ENCODE peak calls at places on chromosomes 13 and 19, in ten cellular contexts. Q is suprapubic skin, F is Peyer's patch, K is uterus, Z is SJCRH30, E is breast epithelium, R is GM23248, H is K562, M is colonic mucosa, W is fibroblast of lung. Y is an unnamed sample. For H3K36me3, the result is how much of the 10 kb centered on the place peaks cover.

GRCh38 chr19:44593294-44593693 is 20.1 kb upstream of the IGSF23 start:
- DNase-seq in H (no peak), K (no peak), W (no peak), E (no peak), F (no peak), M (no peak), R (no peak), Q (no peak), Z (no peak), Y (no peak)

GRCh38 chr13:34627905-34628682 is 314.0 kb upstream of the NBEA start:
- DNase-seq in Q (no peak), M (no peak), F (no peak), W (no peak), H (no peak), R (no peak), E (no peak), Z (no peak), K (no peak), Y (no peak)

GRCh38 chr13:66911411-66911939 is 318.7 kb downstream of the PCDH9 start:
- DNase-seq in Q (no peak), F (no peak), M (no peak), Z (no peak), K (no peak), R (no peak), W (no peak), H (no peak), E (no peak), Y (no peak)

GRCh38 chr13:108657520-108657919 is 28.1 kb downstream of the MYO16 start:
- DNase-seq in R (no peak), Z (no peak), Q (no peak), H (no peak), W (no peak), M (no peak), F (no peak), E (no peak), K (no peak), Y (no peak)

GRCh38 chr13:105972306-105972721 is 563.1 kb downstream of the EFNB2 start:
- DNase-seq in H (no peak), E (no peak), Z (no peak), R (no peak), Q (no peak), M (peak), W (no peak), K (no peak), F (no peak), Y (no peak)

GRCh38 chr13:99374994-99375805 is 68.0 kb upstream of the GPR183 start:
- DNase-seq in W (no peak), E (no peak), K (no peak), Q (peak), H (no peak), M (peak), R (no peak), Z (no peak), F (peak), Y (peak)

GRCh38 chr19:35549174-35549788 is 3.9 kb downstream of the TMEM147 start:
- DNase-seq in M (peak), W (peak), H (peak), F (peak), K (peak), Q (no peak), R (peak), Z (peak), E (no peak), Y (no peak)

GRCh38 chr19:15508035-15508710 is at the start of gene CYP4F22:
- DNase-seq in M (no peak), W (no peak), H (peak), R (no peak), E (no peak), K (no peak), Q (no peak), Z (no peak), F (no peak), Y (no peak)

GRCh38 chr13:113069861-113070805 is 35.5 kb upstream of the F7 start:
- DNase-seq in K (no peak), M (no peak), Z (no peak), H (no peak), Q (no peak), R (no peak), W (no peak), E (no peak), F (no peak), Y (no peak)

GRCh38 chr13:36432106-36432544 is at the start of gene CCNA1:
- DNase-seq in R (peak), E (no peak), Q (peak), H (peak), M (peak), Z (peak), F (no peak), W (no peak), K (peak), Y (peak)

GRCh38 chr19:3274245-3275067 is 50.0 kb downstream of the CELF5 start:
- DNase-seq in F (no peak), W (no peak), Q (no peak), M (no peak), Z (no peak), H (no peak), K (no peak), R (no peak), E (no peak), Y (no peak)

GRCh38 chr13:47696677-47697076 is 304.4 kb downstream of the SUCLA2 start:
- DNase-seq in R (no peak), E (no peak), M (no peak), Z (peak), F (no peak), W (no peak), K (no peak), H (peak), Q (no peak), Y (no peak)

GRCh38 chr19:54096642-54097106 is 3.9 kb downstream of the OSCAR start:
- DNase-seq in W (peak), R (peak), E (no peak), F (no peak), Z (no peak), H (peak), Q (no peak), M (no peak), K (no peak), Y (peak)

GRCh38 chr19:8320564-8321066 is 560 bp downstream of the NDUFA7 start:
- DNase-seq in Q (no peak), K (no peak), E (no peak), W (no peak), Z (no peak), F (no peak), R (peak), H (no peak), M (no peak), Y (peak)

GRCh38 chr19:16193466-16193865 is 4.2 kb upstream of the AP1M1 start:
- DNase-seq in H (no peak), E (no peak), K (no peak), M (no peak), Z (no peak), F (no peak), Q (no peak), W (no peak), R (no peak), Y (no peak)

GRCh38 chr19:42380155-42380554 is 9.9 kb downstream of the CNFN start:
- DNase-seq in W (no peak), Q (no peak), H (no peak), K (no peak), F (no peak), M (no peak), R (no peak), E (no peak), Z (no peak), Y (no peak)

GRCh38 chr13:52374873-52375411 is 31.0 kb downstream of the THSD1 start:
- DNase-seq in H (no peak), W (peak), E (no peak), M (no peak), K (no peak), Z (no peak), F (no peak), R (no peak), Q (no peak), Y (no peak)

GRCh38 chr13:107586216-107586615 is 629.1 kb downstream of the LIG4 start:
- DNase-seq in Z (no peak), K (no peak), H (no peak), F (no peak), W (peak), E (no peak), R (peak), M (no peak), Q (no peak), Y (no peak)

GRCh38 chr19:39160523-39160861 is 34.9 kb downstream of the PAK4 start:
- DNase-seq in W (peak), E (peak), K (peak), M (no peak), R (peak), F (no peak), Q (no peak), H (no peak), Z (peak), Y (peak)

GRCh38 chr19:58556633-58557252 is 1.7 kb downstream of the UBE2M start:
- DNase-seq in M (peak), Z (no peak), H (no peak), R (no peak), F (no peak), K (no peak), W (no peak), Q (no peak), E (no peak), Y (peak)

GRCh38 chr19:48963371-48964204 is 1.5 kb upstream of the FTL start:
- DNase-seq in M (peak), Q (no peak), R (peak), K (peak), W (peak), F (peak), H (peak), Z (peak), E (peak), Y (peak)

GRCh38 chr13:64274481-64275217 is 2859.0 kb upstream of the PCDH20 start:
- DNase-seq in M (no peak), H (peak), Z (no peak), E (no peak), R (no peak), K (no peak), F (no peak), W (no peak), Q (no peak), Y (no peak)

GRCh38 chr19:14979498-14980255 is at the start of gene SLC1A6:
- DNase-seq in Q (no peak), M (no peak), H (no peak), R (peak), W (no peak), Z (no peak), K (no peak), F (no peak), E (no peak), Y (no peak)

GRCh38 chr19:12295191-12295590 is 508 bp upstream of the ZNF44 start:
- DNase-seq in M (no peak), F (no peak), Z (no peak), E (no peak), Q (no peak), W (no peak), R (peak), K (no peak), H (no peak), Y (no peak)

GRCh38 chr13:45786293-45786920 is 65.1 kb downstream of the SIAH3 start:
- DNase-seq in W (no peak), K (no peak), Q (no peak), Z (no peak), M (no peak), H (no peak), F (no peak), E (no peak), R (no peak), Y (no peak)

GRCh38 chr19:14758816-14759215 is 19.5 kb downstream of the ADGRE2 start:
- DNase-seq in K (no peak), H (no peak), F (no peak), Q (no peak), W (no peak), Z (no peak), E (peak), M (peak), R (no peak), Y (no peak)

GRCh38 chr13:79668353-79668752 is 187.4 kb downstream of the NDFIP2 start:
- DNase-seq in Z (no peak), H (no peak), W (no peak), R (no peak), E (no peak), Q (no peak), M (no peak), F (no peak), K (no peak), Y (no peak)

GRCh38 chr19:16449330-16449961 is 22.3 kb downstream of the EPS15L1 start:
- DNase-seq in F (peak), H (no peak), R (peak), M (no peak), Z (no peak), K (no peak), E (no peak), Q (no peak), W (peak), Y (no peak)

GRCh38 chr13:45658586-45659235 is 43.2 kb upstream of the ERICH6B start:
- DNase-seq in M (no peak), E (no peak), F (no peak), Q (no peak), H (no peak), R (peak), W (no peak), K (no peak), Z (no peak), Y (no peak)

GRCh38 chr19:31596751-31597150 is 247.5 kb upstream of the TSHZ3 start:
- DNase-seq in Q (no peak), R (no peak), Z (no peak), H (no peak), M (no peak), E (no peak), K (no peak), F (no peak), W (no peak), Y (no peak)

GRCh38 chr13:99722419-99722818 is 221.1 kb downstream of the TM9SF2 start:
- DNase-seq in E (no peak), H (no peak), Z (no peak), W (no peak), M (no peak), K (no peak), F (no peak), R (no peak), Q (no peak), Y (no peak)

GRCh38 chr13:44685641-44686040 is 109.5 kb upstream of the TSC22D1 start:
- DNase-seq in Q (no peak), M (no peak), E (no peak), F (no peak), Z (no peak), H (no peak), K (no peak), W (no peak), R (no peak), Y (no peak)

GRCh38 chr13:33185853-33186252 is 99.7 kb downstream of the STARD13 start:
- DNase-seq in E (no peak), K (no peak), Z (no peak), W (no peak), H (no peak), Q (no peak), F (no peak), R (no peak), M (no peak), Y (no peak)
- H3K27ac ChIP-seq in E (peak), K (peak), Z (no peak), W (peak), H (no peak), Q (no peak), F (peak), R (no peak), M (no peak), Y (peak)

GRCh38 chr19:5219551-5220304 is 120.9 kb downstream of the PTPRS start:
- DNase-seq in W (no peak), H (no peak), Q (no peak), E (no peak), R (no peak), F (no peak), M (no peak), Z (no peak), K (no peak), Y (no peak)
- H3K36me3 ChIP-seq in W (under half), H (under half), Q (half or more), E (under half), R (under half), F (under half), M (under half), Z (under half), K (under half), Y (under half)

GRCh38 chr13:77698211-77699058 is 948 bp downstream of the SLAIN1 start:
- DNase-seq in F (peak), H (peak), E (no peak), R (peak), K (peak), W (peak), M (peak), Z (peak), Q (no peak), Y (peak)

GRCh38 chr13:77696006-77696862 is 1.3 kb upstream of the SLAIN1 start:
- DNase-seq in Q (no peak), W (no peak), R (no peak), H (peak), Z (no peak), M (no peak), K (no peak), E (no peak), F (no peak), Y (no peak)

GRCh38 chr13:77699059-77699680 is 1.7 kb downstream of the SLAIN1 start:
- DNase-seq in H (no peak), Q (no peak), K (no peak), R (no peak), F (no peak), Z (no peak), E (no peak), W (no peak), M (no peak), Y (no peak)

GRCh38 chr13:77696863-77697207 is 652 bp upstream of the SLAIN1 start:
- DNase-seq in Q (no peak), R (no peak), E (no peak), Z (no peak), K (no peak), F (no peak), H (no peak), W (no peak), M (no peak), Y (no peak)

DNA sequence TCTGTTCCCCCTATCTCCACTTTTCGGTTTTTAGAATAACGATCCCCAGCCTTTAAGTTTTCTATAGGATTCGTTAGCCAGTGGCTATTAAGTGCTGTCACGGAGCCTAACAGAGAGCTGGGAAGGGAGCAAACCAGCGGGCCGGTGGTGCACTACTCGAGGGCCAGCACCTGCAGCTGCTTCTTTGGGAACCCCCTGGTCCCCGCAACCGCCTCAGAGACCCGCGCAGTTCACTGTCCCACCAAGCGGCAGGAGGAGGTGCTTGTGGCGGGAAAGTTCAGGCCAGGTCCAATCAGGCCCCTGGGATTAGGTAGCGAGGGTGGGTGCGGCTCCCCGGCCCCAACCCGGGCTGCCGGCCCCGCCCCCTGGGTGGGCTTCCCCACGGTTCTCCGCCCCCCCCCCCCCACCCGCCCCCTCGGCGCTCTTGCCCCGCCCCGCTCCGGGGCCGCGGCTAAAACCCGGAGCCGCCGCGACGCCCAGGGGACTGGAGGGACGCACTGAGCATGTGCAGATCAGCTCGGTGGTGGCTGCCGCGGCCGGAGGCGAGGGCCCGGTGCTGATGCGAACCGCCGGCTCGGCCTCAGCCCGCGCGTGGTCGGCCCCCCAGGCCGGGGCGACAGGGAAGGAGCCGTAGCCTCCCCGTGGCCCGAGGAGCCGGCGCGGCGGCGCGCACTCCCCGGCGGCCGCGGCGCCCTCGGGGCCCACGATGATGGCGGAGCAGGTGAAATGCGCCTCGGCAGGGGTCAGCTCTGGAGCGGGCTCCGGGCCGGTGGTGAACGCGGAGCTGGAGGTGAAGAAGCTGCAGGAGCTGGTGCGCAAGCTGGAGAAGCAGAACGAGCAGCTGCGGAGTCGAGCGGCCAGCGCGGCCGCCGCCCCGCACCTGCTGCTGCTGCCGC is at the start of gene SLAIN1:
- DNase-seq in F (peak), M (peak), R (peak), K (peak), E (peak), W (peak), Q (peak), Z (peak), H (peak), Y (peak)
- H3K27ac ChIP-seq in F (peak), M (no peak), R (no peak), K (peak), E (peak), W (no peak), Q (peak), Z (no peak), H (no peak), Y (no peak)

DNA sequence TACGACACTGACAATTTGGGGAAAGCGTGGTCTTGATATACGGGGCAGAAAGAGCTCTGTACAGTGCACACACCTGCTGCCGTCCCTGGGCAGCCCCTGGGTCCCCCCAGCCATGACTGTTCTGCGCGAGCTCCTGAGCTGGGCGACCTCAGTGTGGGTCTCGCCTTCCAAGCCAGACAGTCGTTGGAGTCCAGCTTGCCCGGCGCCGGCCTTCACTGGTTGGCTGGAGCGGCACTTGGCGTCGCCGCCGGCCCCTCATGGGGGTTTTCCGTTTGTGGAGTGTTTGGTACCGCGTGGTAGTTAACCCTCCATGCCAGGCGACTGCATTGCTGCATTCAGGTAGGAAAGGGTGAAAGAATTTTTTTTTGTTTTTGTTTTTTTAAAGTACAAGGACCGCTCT is 11.0 kb upstream of the RPS15 start:
- DNase-seq in M (no peak), W (no peak), Q (no peak), K (no peak), R (no peak), H (no peak), F (no peak), E (no peak), Z (no peak), Y (no peak)
- H3K36me3 ChIP-seq in M (under half), W (under half), Q (half or more), K (under half), R (under half), H (half or more), F (under half), E (under half), Z (half or more), Y (under half)

GRCh38 chr19:30546332-30546731 is 174.1 kb downstream of the ZNF536 start:
- DNase-seq in H (no peak), W (no peak), Z (no peak), Q (no peak), R (no peak), M (no peak), E (no peak), K (no peak), F (no peak), Y (no peak)
- H3K27ac ChIP-seq in H (no peak), W (no peak), Z (no peak), Q (no peak), R (no peak), M (no peak), E (no peak), K (no peak), F (no peak), Y (no peak)

GRCh38 chr19:47146920-47147319 is 16.3 kb downstream of the SAE1 start:
- DNase-seq in H (no peak), R (no peak), Q (no peak), W (no peak), K (no peak), E (no peak), F (no peak), Z (no peak), M (no peak), Y (no peak)
- H3K36me3 ChIP-seq in H (half or more), R (under half), Q (half or more), W (under half), K (under half), E (under half), F (under half), Z (half or more), M (under half), Y (under half)